ENCODE peak calls at places on chromosomes 1 and 21, in nine cellular contexts. One of them, this sample, is unnamed.

GRCh38 chr1:181033799-181034391 is at the start of gene MR1:
- DNase-seq in H54: peak
- DNase-seq in NT2/D1: no peak
- DNase-seq in MV-4-11: peak
- DNase-seq in EH: peak
- DNase-seq in A172: peak
- DNase-seq in Calu3: peak
- DNase-seq in ovary: no peak
- DNase-seq in Kasumi-1: peak
- DNase-seq in this sample: peak

GRCh38 chr1:115291731-115292130 is 46.3 kb downstream of the NGF start:
- DNase-seq in ovary: no peak
- DNase-seq in Calu3: no peak
- DNase-seq in EH: peak
- DNase-seq in MV-4-11: no peak
- DNase-seq in NT2/D1: no peak
- DNase-seq in A172: no peak
- DNase-seq in H54: no peak
- DNase-seq in Kasumi-1: no peak
- DNase-seq in this sample: no peak

GRCh38 chr1:87805661-87806376 is 477.1 kb downstream of the LMO4 start:
- DNase-seq in H54: no peak
- DNase-seq in Kasumi-1: no peak
- DNase-seq in Calu3: peak
- DNase-seq in A172: peak
- DNase-seq in ovary: no peak
- DNase-seq in EH: peak
- DNase-seq in MV-4-11: no peak
- DNase-seq in NT2/D1: no peak
- DNase-seq in this sample: no peak

GRCh38 chr21:41956926-41957729 is 3.3 kb upstream of the C2CD2 start:
- DNase-seq in Calu3: no peak
- DNase-seq in MV-4-11: peak
- DNase-seq in EH: peak
- DNase-seq in H54: peak
- DNase-seq in A172: peak
- DNase-seq in ovary: peak
- DNase-seq in Kasumi-1: peak
- DNase-seq in NT2/D1: no peak
- DNase-seq in this sample: no peak

GRCh38 chr1:205976708-205977107 is 26.5 kb downstream of the RAB7B start:
- DNase-seq in A172: peak
- DNase-seq in H54: peak
- DNase-seq in EH: peak
- DNase-seq in ovary: no peak
- DNase-seq in Calu3: no peak
- DNase-seq in MV-4-11: no peak
- DNase-seq in Kasumi-1: no peak
- DNase-seq in NT2/D1: peak
- DNase-seq in this sample: no peak

GRCh38 chr1:204830671-204831585 is 39.7 kb upstream of the NFASC start:
- DNase-seq in Kasumi-1: no peak
- DNase-seq in EH: no peak
- DNase-seq in H54: no peak
- DNase-seq in ovary: no peak
- DNase-seq in A172: no peak
- DNase-seq in MV-4-11: no peak
- DNase-seq in Calu3: no peak
- DNase-seq in NT2/D1: no peak
- DNase-seq in this sample: no peak

GRCh38 chr21:41234574-41234973 is 66.6 kb downstream of the BACE2 start:
- DNase-seq in Calu3: no peak
- DNase-seq in A172: no peak
- DNase-seq in H54: no peak
- DNase-seq in NT2/D1: no peak
- DNase-seq in EH: no peak
- DNase-seq in Kasumi-1: no peak
- DNase-seq in ovary: no peak
- DNase-seq in MV-4-11: no peak
- DNase-seq in this sample: no peak

GRCh38 chr1:15089244-15089992 is 64.1 kb upstream of the TMEM51 start:
- DNase-seq in MV-4-11: peak
- DNase-seq in A172: peak
- DNase-seq in Kasumi-1: no peak
- DNase-seq in H54: no peak
- DNase-seq in EH: peak
- DNase-seq in NT2/D1: no peak
- DNase-seq in ovary: no peak
- DNase-seq in Calu3: peak
- DNase-seq in this sample: no peak

GRCh38 chr21:33030633-33031032 is 4.9 kb downstream of the OLIG2 start:
- DNase-seq in A172: no peak
- DNase-seq in Calu3: no peak
- DNase-seq in NT2/D1: no peak
- DNase-seq in EH: no peak
- DNase-seq in Kasumi-1: no peak
- DNase-seq in H54: no peak
- DNase-seq in ovary: no peak
- DNase-seq in MV-4-11: no peak
- DNase-seq in this sample: no peak

GRCh38 chr1:246765521-246765920 is 41.3 kb downstream of the SCCPDH start:
- DNase-seq in ovary: no peak
- DNase-seq in H54: no peak
- DNase-seq in A172: no peak
- DNase-seq in Calu3: no peak
- DNase-seq in EH: no peak
- DNase-seq in MV-4-11: no peak
- DNase-seq in Kasumi-1: no peak
- DNase-seq in NT2/D1: no peak
- DNase-seq in this sample: no peak

GRCh38 chr1:225872075-225872430 is 10.1 kb downstream of the TMEM63A start:
- DNase-seq in ovary: no peak
- DNase-seq in Calu3: no peak
- DNase-seq in MV-4-11: no peak
- DNase-seq in Kasumi-1: no peak
- DNase-seq in A172: no peak
- DNase-seq in H54: no peak
- DNase-seq in EH: no peak
- DNase-seq in NT2/D1: no peak
- DNase-seq in this sample: no peak

GRCh38 chr1:3314561-3315271 is 139.7 kb upstream of the ARHGEF16 start:
- DNase-seq in EH: peak
- DNase-seq in ovary: peak
- DNase-seq in H54: no peak
- DNase-seq in Kasumi-1: no peak
- DNase-seq in A172: peak
- DNase-seq in NT2/D1: no peak
- DNase-seq in Calu3: no peak
- DNase-seq in MV-4-11: no peak
- DNase-seq in this sample: no peak

GRCh38 chr21:38240121-38240520 is 16.7 kb upstream of the KCNJ15 start:
- DNase-seq in H54: no peak
- DNase-seq in EH: no peak
- DNase-seq in Kasumi-1: no peak
- DNase-seq in NT2/D1: no peak
- DNase-seq in ovary: no peak
- DNase-seq in Calu3: no peak
- DNase-seq in A172: no peak
- DNase-seq in MV-4-11: no peak
- DNase-seq in this sample: no peak

GRCh38 chr1:86971778-86972177 is 57.3 kb downstream of the HS2ST1 start:
- DNase-seq in EH: no peak
- DNase-seq in MV-4-11: no peak
- DNase-seq in NT2/D1: no peak
- DNase-seq in Calu3: no peak
- DNase-seq in ovary: no peak
- DNase-seq in Kasumi-1: no peak
- DNase-seq in A172: no peak
- DNase-seq in H54: no peak
- DNase-seq in this sample: no peak

GRCh38 chr1:175307160-175307559 is 114.6 kb upstream of the KIAA0040 start:
- DNase-seq in H54: no peak
- DNase-seq in NT2/D1: no peak
- DNase-seq in Kasumi-1: no peak
- DNase-seq in Calu3: no peak
- DNase-seq in ovary: no peak
- DNase-seq in MV-4-11: no peak
- DNase-seq in A172: no peak
- DNase-seq in EH: no peak
- DNase-seq in this sample: no peak

GRCh38 chr21:33032434-33033047 is 6.8 kb downstream of the OLIG2 start:
- DNase-seq in NT2/D1: no peak
- DNase-seq in Calu3: no peak
- DNase-seq in H54: no peak
- DNase-seq in A172: no peak
- DNase-seq in EH: no peak
- DNase-seq in MV-4-11: no peak
- DNase-seq in Kasumi-1: no peak
- DNase-seq in ovary: no peak
- DNase-seq in this sample: no peak

GRCh38 chr1:224294775-224295174 is 35.2 kb downstream of the NVL start:
- DNase-seq in ovary: no peak
- DNase-seq in NT2/D1: no peak
- DNase-seq in MV-4-11: no peak
- DNase-seq in Calu3: no peak
- DNase-seq in Kasumi-1: no peak
- DNase-seq in EH: no peak
- DNase-seq in H54: no peak
- DNase-seq in A172: no peak
- DNase-seq in this sample: no peak